ENCODE peak calls at places on chromosomes 5 and 9, in seven cellular contexts. One of them, this sample, is unnamed.
A peak's percentile ranks its signal among the peaks of the same experiment; 100 is the strongest.

GRCh38 chr5:37575541-37576489 is 196.7 kb downstream of the WDR70 start:
- DNase-seq in SW480: no peak
- DNase-seq in T-cell: no peak
- DNase-seq in effector memory CD8-positive, alpha-beta T cell: no peak
- DNase-seq in endothelial cell: no peak
- DNase-seq in erythroblast: peak; percentile 74
- DNase-seq in AML-193: no peak
- DNase-seq in this sample: no peak

GRCh38 chr5:108588323-108588722 is 159.4 kb upstream of the FER start:
- DNase-seq in SW480: no peak
- DNase-seq in effector memory CD8-positive, alpha-beta T cell: no peak
- DNase-seq in erythroblast: no peak
- DNase-seq in endothelial cell: no peak
- DNase-seq in T-cell: no peak
- DNase-seq in AML-193: no peak
- DNase-seq in this sample: no peak

GRCh38 chr5:88436290-88436689 is 167.6 kb upstream of the TMEM161B start:
- DNase-seq in T-cell: no peak
- DNase-seq in effector memory CD8-positive, alpha-beta T cell: no peak
- DNase-seq in AML-193: no peak
- DNase-seq in SW480: no peak
- DNase-seq in erythroblast: no peak
- DNase-seq in endothelial cell: no peak
- DNase-seq in this sample: no peak

GRCh38 chr9:37437616-37438015 is 15.1 kb downstream of the GRHPR start:
- DNase-seq in SW480: no peak
- DNase-seq in endothelial cell: no peak
- DNase-seq in erythroblast: no peak
- DNase-seq in AML-193: no peak
- DNase-seq in T-cell: no peak
- DNase-seq in effector memory CD8-positive, alpha-beta T cell: no peak
- DNase-seq in this sample: no peak

GRCh38 chr5:32501623-32502022 is 57.1 kb upstream of the ZFR start:
- DNase-seq in T-cell: no peak
- DNase-seq in SW480: no peak
- DNase-seq in erythroblast: no peak
- DNase-seq in effector memory CD8-positive, alpha-beta T cell: no peak
- DNase-seq in AML-193: no peak
- DNase-seq in endothelial cell: no peak
- DNase-seq in this sample: no peak

GRCh38 chr9:87567566-87567965 is 69.9 kb downstream of the DAPK1 start:
- DNase-seq in AML-193: no peak
- DNase-seq in endothelial cell: no peak
- DNase-seq in effector memory CD8-positive, alpha-beta T cell: no peak
- DNase-seq in T-cell: no peak
- DNase-seq in SW480: no peak
- DNase-seq in erythroblast: no peak
- DNase-seq in this sample: no peak

GRCh38 chr5:83471405-83472212 is at the start of gene VCAN:
- DNase-seq in T-cell: no peak
- DNase-seq in SW480: no peak
- DNase-seq in effector memory CD8-positive, alpha-beta T cell: no peak
- DNase-seq in erythroblast: peak; percentile 15
- DNase-seq in AML-193: no peak
- DNase-seq in endothelial cell: peak; percentile 64
- DNase-seq in this sample: no peak

GRCh38 chr5:173396311-173396993 is 68.2 kb upstream of the STC2 start:
- DNase-seq in T-cell: no peak
- DNase-seq in endothelial cell: peak; percentile 30
- DNase-seq in effector memory CD8-positive, alpha-beta T cell: no peak
- DNase-seq in SW480: no peak
- DNase-seq in AML-193: no peak
- DNase-seq in erythroblast: no peak
- DNase-seq in this sample: no peak

GRCh38 chr5:179824745-179825112 is 4.0 kb downstream of the SQSTM1 start:
- DNase-seq in T-cell: no peak
- DNase-seq in erythroblast: no peak
- DNase-seq in endothelial cell: no peak
- DNase-seq in SW480: no peak
- DNase-seq in AML-193: no peak
- DNase-seq in effector memory CD8-positive, alpha-beta T cell: no peak
- DNase-seq in this sample: no peak

GRCh38 chr9:94061864-94062263 is 22.4 kb upstream of the PTPDC1 start:
- DNase-seq in T-cell: no peak
- DNase-seq in erythroblast: no peak
- DNase-seq in effector memory CD8-positive, alpha-beta T cell: no peak
- DNase-seq in AML-193: no peak
- DNase-seq in endothelial cell: no peak
- DNase-seq in SW480: no peak
- DNase-seq in this sample: no peak

GRCh38 chr5:39209924-39210323 is 9.4 kb downstream of the FYB1 start:
- DNase-seq in endothelial cell: no peak
- DNase-seq in AML-193: peak; percentile 46
- DNase-seq in T-cell: peak; percentile 79
- DNase-seq in effector memory CD8-positive, alpha-beta T cell: peak; percentile 71
- DNase-seq in SW480: peak; percentile 27
- DNase-seq in erythroblast: no peak
- DNase-seq in this sample: no peak

GRCh38 chr5:175521313-175521833 is 43.0 kb downstream of the SFXN1 start:
- DNase-seq in endothelial cell: no peak
- DNase-seq in erythroblast: no peak
- DNase-seq in SW480: no peak
- DNase-seq in effector memory CD8-positive, alpha-beta T cell: no peak
- DNase-seq in AML-193: no peak
- DNase-seq in T-cell: peak; percentile 22
- DNase-seq in this sample: no peak

GRCh38 chr9:21682376-21682775 is 120.1 kb upstream of the MTAP start:
- DNase-seq in T-cell: no peak
- DNase-seq in AML-193: no peak
- DNase-seq in effector memory CD8-positive, alpha-beta T cell: no peak
- DNase-seq in endothelial cell: no peak
- DNase-seq in erythroblast: no peak
- DNase-seq in SW480: no peak
- DNase-seq in this sample: no peak

GRCh38 chr5:125835293-125836172 is 587.7 kb upstream of the GRAMD2B start:
- DNase-seq in AML-193: no peak
- DNase-seq in T-cell: no peak
- DNase-seq in SW480: peak; percentile 26
- DNase-seq in effector memory CD8-positive, alpha-beta T cell: no peak
- DNase-seq in erythroblast: peak; percentile 1
- DNase-seq in endothelial cell: peak; percentile 60
- DNase-seq in this sample: peak; percentile 5

GRCh38 chr5:108642170-108642906 is 105.4 kb upstream of the FER start:
- DNase-seq in effector memory CD8-positive, alpha-beta T cell: peak; percentile 34
- DNase-seq in erythroblast: peak; percentile 72
- DNase-seq in AML-193: peak; percentile 75
- DNase-seq in SW480: peak; percentile 78
- DNase-seq in T-cell: peak; percentile 38
- DNase-seq in endothelial cell: peak; percentile 72
- DNase-seq in this sample: peak; percentile 66

GRCh38 chr9:4553951-4554381 is 63.7 kb downstream of the SLC1A1 start:
- DNase-seq in AML-193: no peak
- DNase-seq in endothelial cell: no peak
- DNase-seq in SW480: no peak
- DNase-seq in T-cell: no peak
- DNase-seq in effector memory CD8-positive, alpha-beta T cell: no peak
- DNase-seq in erythroblast: no peak
- DNase-seq in this sample: no peak

GRCh38 chr9:129572052-129572425 is 48.9 kb downstream of the C9orf50 start:
- DNase-seq in erythroblast: no peak
- DNase-seq in effector memory CD8-positive, alpha-beta T cell: no peak
- DNase-seq in AML-193: no peak
- DNase-seq in T-cell: no peak
- DNase-seq in SW480: no peak
- DNase-seq in endothelial cell: no peak
- DNase-seq in this sample: no peak

GRCh38 chr9:69078069-69078468 is 42.5 kb downstream of the FXN start:
- DNase-seq in endothelial cell: no peak
- DNase-seq in erythroblast: no peak
- DNase-seq in effector memory CD8-positive, alpha-beta T cell: no peak
- DNase-seq in SW480: no peak
- DNase-seq in T-cell: no peak
- DNase-seq in AML-193: no peak
- DNase-seq in this sample: no peak

This sample was measured in GM12864.